ENCODE peak calls at places on chromosomes 7 and 10, in eight cellular contexts. O is astrocyte, P is GM20000, V is lung, J is astrocyte of the spinal cord, K is progenitor cell of endocrine pancreas, G is BE2C, F is left ventricle myocardium inferior. I is an unnamed sample.

GRCh38 chr7:832292-832967 is at the start of gene SUN1:
- DNase-seq in O (peak; percentile 83), P (peak; percentile 72), V (no peak), J (peak; percentile 81), K (no peak), G (no peak), F (no peak), I (peak; percentile 61)

GRCh38 chr7:119175916-119176627 is 951.6 kb downstream of the ANKRD7 start:
- DNase-seq in O (peak; percentile 47), P (peak; percentile 30), V (no peak), J (peak; percentile 76), K (peak; percentile 35), G (peak; percentile 62), F (no peak), I (peak; percentile 81)

GRCh38 chr10:15748137-15748536 is 28.4 kb upstream of the ITGA8 start:
- DNase-seq in O (no peak), P (no peak), V (no peak), J (no peak), K (no peak), G (no peak), F (no peak), I (no peak)

GRCh38 chr10:133087679-133088523 is at the start of gene ADGRA1:
- DNase-seq in O (no peak), P (no peak), V (no peak), J (no peak), K (peak; percentile 28), G (no peak), F (no peak), I (no peak)

GRCh38 chr7:95481768-95482167 is 4.0 kb upstream of the ASB4 start:
- DNase-seq in O (no peak), P (no peak), V (no peak), J (no peak), K (no peak), G (no peak), F (no peak), I (no peak)

GRCh38 chr7:129470411-129470810 is 31.9 kb upstream of the SMKR1 start:
- DNase-seq in O (no peak), P (no peak), V (no peak), J (no peak), K (no peak), G (no peak), F (no peak), I (no peak)

GRCh38 chr7:404782-405488 is 114.7 kb downstream of the PDGFA start:
- DNase-seq in O (no peak), P (no peak), V (no peak), J (no peak), K (no peak), G (no peak), F (no peak), I (no peak)

GRCh38 chr7:79789584-79790345 is 336.3 kb upstream of the MAGI2 start:
- DNase-seq in O (peak; percentile 45), P (no peak), V (no peak), J (peak; percentile 52), K (no peak), G (no peak), F (no peak), I (no peak)

GRCh38 chr10:63770523-63770922 is 249.3 kb downstream of the REEP3 start:
- DNase-seq in O (no peak), P (no peak), V (no peak), J (no peak), K (no peak), G (no peak), F (no peak), I (no peak)

GRCh38 chr7:28686418-28686800 is 271.7 kb downstream of the TRIL start:
- DNase-seq in O (peak; percentile 83), P (no peak), V (no peak), J (peak; percentile 84), K (no peak), G (peak; percentile 28), F (no peak), I (peak; percentile 22)

GRCh38 chr7:123622660-123623386 is 21.2 kb downstream of the ASB15 start:
- DNase-seq in O (no peak), P (no peak), V (no peak), J (no peak), K (no peak), G (no peak), F (no peak), I (no peak)

GRCh38 chr7:123621707-123622106 is 20.1 kb downstream of the ASB15 start:
- DNase-seq in O (no peak), P (no peak), V (no peak), J (no peak), K (no peak), G (no peak), F (no peak), I (no peak)

GRCh38 chr7:123625254-123625653 is 23.6 kb downstream of the ASB15 start:
- DNase-seq in O (no peak), P (no peak), V (no peak), J (no peak), K (no peak), G (no peak), F (no peak), I (no peak)

GRCh38 chr7:123627859-123628258 is 26.2 kb downstream of the ASB15 start:
- DNase-seq in O (no peak), P (no peak), V (no peak), J (no peak), K (no peak), G (no peak), F (no peak), I (no peak)

GRCh38 chr7:123624527-123625183 is 23.0 kb downstream of the ASB15 start:
- DNase-seq in O (no peak), P (peak; percentile 68), V (no peak), J (no peak), K (peak; percentile 11), G (peak; percentile 82), F (peak; percentile 29), I (peak; percentile 56)
- TF ChIP-seq CTCF in O (peak; percentile 46), P (peak; percentile 89), V (peak; percentile 12), J (peak; percentile 61), K (peak; percentile 51), G (peak; percentile 95), F (peak; percentile 51), I (peak; percentile 74)

GRCh38 chr7:45407730-45408406 is 166.3 kb upstream of the ADCY1 start:
- DNase-seq in O (no peak), P (no peak), V (peak; percentile 16), J (no peak), K (no peak), G (peak; percentile 45), F (no peak), I (peak; percentile 57)
- TF ChIP-seq CTCF in O (no peak), P (no peak), V (no peak), J (no peak), K (no peak), G (peak; percentile 49), F (no peak), I (peak; percentile 8)

GRCh38 chr10:7117177-7117799 is 293.5 kb downstream of the SFMBT2 start:
- DNase-seq in O (no peak), P (no peak), V (no peak), J (no peak), K (no peak), G (no peak), F (no peak), I (no peak)

GRCh38 chr10:7111089-7111488 is 299.7 kb downstream of the SFMBT2 start:
- DNase-seq in O (no peak), P (no peak), V (no peak), J (no peak), K (no peak), G (no peak), F (no peak), I (no peak)

GRCh38 chr10:7108141-7108540 is 302.7 kb downstream of the SFMBT2 start:
- DNase-seq in O (no peak), P (no peak), V (no peak), J (no peak), K (no peak), G (no peak), F (no peak), I (no peak)

GRCh38 chr10:7107287-7107686 is 303.5 kb downstream of the SFMBT2 start:
- DNase-seq in O (peak; percentile 75), P (no peak), V (no peak), J (peak; percentile 68), K (no peak), G (no peak), F (no peak), I (no peak)

GRCh38 chr10:7111574-7111973 is 299.3 kb downstream of the SFMBT2 start:
- DNase-seq in O (peak; percentile 72), P (no peak), V (no peak), J (peak; percentile 77), K (no peak), G (no peak), F (no peak), I (no peak)
- TF ChIP-seq CTCF in O (no peak), P (no peak), V (no peak), J (no peak), K (no peak), G (no peak), F (no peak), I (no peak)

GRCh38 chr7:128131701-128132100 is 100.5 kb upstream of the LRRC4 start:
- DNase-seq in O (no peak), P (no peak), V (no peak), J (no peak), K (no peak), G (no peak), F (no peak), I (no peak)

GRCh38 chr7:128136215-128136597 is 104.9 kb upstream of the LEP start:
- DNase-seq in O (no peak), P (no peak), V (no peak), J (peak; percentile 6), K (no peak), G (no peak), F (no peak), I (peak; percentile 30)

GRCh38 chr7:128137096-128137655 is 103.9 kb upstream of the LEP start:
- DNase-seq in O (no peak), P (no peak), V (no peak), J (peak; percentile 10), K (no peak), G (no peak), F (no peak), I (no peak)

GRCh38 chr7:128132426-128133069 is 101.3 kb upstream of the LRRC4 start:
- DNase-seq in O (no peak), P (no peak), V (no peak), J (no peak), K (no peak), G (no peak), F (no peak), I (no peak)

DNA sequence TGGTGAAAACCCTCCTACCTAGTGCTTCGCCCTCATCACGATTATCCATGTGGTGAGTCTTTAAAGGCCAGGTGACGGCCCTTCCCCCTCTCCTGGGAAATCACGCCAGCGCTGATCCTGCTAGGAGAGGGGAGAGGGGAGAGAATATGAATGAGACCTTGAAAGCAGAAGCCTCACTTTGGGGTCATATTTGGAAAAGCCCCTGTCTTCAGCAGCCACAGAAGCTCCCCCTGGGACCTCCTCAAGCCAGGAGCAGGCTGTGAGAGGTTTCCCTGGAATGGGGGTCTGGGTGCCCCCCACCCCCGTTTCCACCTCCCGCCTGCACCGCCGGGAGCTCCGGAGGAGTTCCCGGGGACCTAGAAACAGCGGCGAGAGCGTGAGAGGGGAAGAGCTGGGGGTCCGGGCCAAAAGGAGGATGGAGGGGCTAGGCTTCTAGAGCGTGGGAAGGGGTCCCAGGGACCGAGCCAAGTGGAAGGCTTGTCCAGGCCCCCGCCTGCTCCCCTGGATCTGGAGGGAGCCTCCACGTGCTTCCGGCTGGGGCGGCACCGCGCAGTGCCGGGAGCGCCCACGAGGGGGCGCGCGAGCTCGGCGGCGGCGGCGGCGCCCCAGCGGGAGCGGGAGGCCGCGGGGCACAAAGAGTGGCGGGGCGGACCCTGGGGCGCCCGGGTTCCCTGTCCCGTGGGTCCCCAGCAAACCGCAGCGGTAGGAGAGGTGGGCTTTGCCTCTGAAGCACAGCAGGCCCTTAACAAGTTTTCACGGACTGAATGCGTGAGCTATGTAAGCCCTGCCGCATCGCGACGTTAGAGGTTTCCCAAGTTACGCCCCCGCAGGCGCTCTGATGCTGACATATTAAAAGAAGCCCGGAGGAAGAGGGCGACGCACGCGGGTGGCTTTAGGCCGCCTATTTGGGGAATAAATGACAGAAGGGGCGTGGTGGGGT is 104.3 kb upstream of the LRRC4 start:
- DNase-seq in O (peak; percentile 30), P (peak; percentile 90), V (no peak), J (peak; percentile 49), K (peak; percentile 62), G (peak; percentile 61), F (peak; percentile 39), I (peak; percentile 74)
- TF ChIP-seq CTCF in O (peak; percentile 50), P (peak; percentile 97), V (peak; percentile 58), J (peak; percentile 64), K (peak; percentile 99), G (peak; percentile 48), F (peak; percentile 98), I (peak; percentile 99)